ENCODE peak calls at places on chromosomes 4 and X, in six cellular contexts. One of them, this sample, is unnamed.

GRCh38 chr4:175971393-175972179 is 94.1 kb upstream of the WDR17 start:
- DNase-seq in stromal cell of bone marrow: no peak
- DNase-seq in RPMI7951: no peak
- DNase-seq in H1: no peak
- DNase-seq in ecto neural progenitor cell: no peak
- DNase-seq in anterior cingulate cortex: no peak
- DNase-seq in this sample: no peak

GRCh38 chr4:90209922-90210321 is 82.7 kb downstream of the CCSER1 start:
- DNase-seq in ecto neural progenitor cell: no peak
- DNase-seq in anterior cingulate cortex: no peak
- DNase-seq in H1: no peak
- DNase-seq in stromal cell of bone marrow: no peak
- DNase-seq in RPMI7951: no peak
- DNase-seq in this sample: no peak

GRCh38 chr4:16896871-16897270 is 1.6 kb downstream of the LDB2 start:
- DNase-seq in stromal cell of bone marrow: no peak
- DNase-seq in RPMI7951: no peak
- DNase-seq in anterior cingulate cortex: no peak
- DNase-seq in ecto neural progenitor cell: no peak
- DNase-seq in H1: no peak
- DNase-seq in this sample: peak; percentile 8

GRCh38 chrX:130082244-130083106 is 27.8 kb downstream of the ELF4 start:
- DNase-seq in stromal cell of bone marrow: no peak
- DNase-seq in RPMI7951: no peak
- DNase-seq in ecto neural progenitor cell: no peak
- DNase-seq in anterior cingulate cortex: no peak
- DNase-seq in H1: no peak
- DNase-seq in this sample: no peak

GRCh38 chr4:53582194-53582593 is 9.1 kb downstream of the LNX1 start:
- DNase-seq in anterior cingulate cortex: no peak
- DNase-seq in stromal cell of bone marrow: no peak
- DNase-seq in RPMI7951: no peak
- DNase-seq in ecto neural progenitor cell: no peak
- DNase-seq in H1: no peak
- DNase-seq in this sample: no peak

GRCh38 chrX:111671668-111672067 is 9.3 kb upstream of the ALG13 start:
- DNase-seq in stromal cell of bone marrow: no peak
- DNase-seq in H1: no peak
- DNase-seq in ecto neural progenitor cell: no peak
- DNase-seq in anterior cingulate cortex: no peak
- DNase-seq in RPMI7951: no peak
- DNase-seq in this sample: no peak

GRCh38 chr4:184166736-184167135 is 50.9 kb downstream of the ENPP6 start:
- DNase-seq in RPMI7951: no peak
- DNase-seq in stromal cell of bone marrow: no peak
- DNase-seq in H1: no peak
- DNase-seq in anterior cingulate cortex: no peak
- DNase-seq in ecto neural progenitor cell: no peak
- DNase-seq in this sample: no peak

GRCh38 chr4:32775049-32775448 is 2054.9 kb downstream of the PCDH7 start:
- DNase-seq in RPMI7951: no peak
- DNase-seq in H1: no peak
- DNase-seq in anterior cingulate cortex: no peak
- DNase-seq in stromal cell of bone marrow: no peak
- DNase-seq in ecto neural progenitor cell: no peak
- DNase-seq in this sample: peak; percentile 52

GRCh38 chrX:150162141-150162540 is 201.0 kb upstream of the MAMLD1 start:
- DNase-seq in anterior cingulate cortex: no peak
- DNase-seq in stromal cell of bone marrow: no peak
- DNase-seq in RPMI7951: peak; percentile 70
- DNase-seq in ecto neural progenitor cell: no peak
- DNase-seq in H1: no peak
- DNase-seq in this sample: peak; percentile 75

GRCh38 chrX:69138512-69138911 is 26.7 kb downstream of the PJA1 start:
- DNase-seq in stromal cell of bone marrow: no peak
- DNase-seq in RPMI7951: peak; percentile 18
- DNase-seq in anterior cingulate cortex: no peak
- DNase-seq in H1: no peak
- DNase-seq in ecto neural progenitor cell: no peak
- DNase-seq in this sample: no peak

GRCh38 chr4:148618856-148619255 is 176.6 kb upstream of the NR3C2 start:
- DNase-seq in anterior cingulate cortex: no peak
- DNase-seq in ecto neural progenitor cell: no peak
- DNase-seq in RPMI7951: no peak
- DNase-seq in stromal cell of bone marrow: no peak
- DNase-seq in H1: no peak
- DNase-seq in this sample: peak; percentile 77

GRCh38 chr4:61200991-61201526 is 933 bp downstream of the ADGRL3 start:
- DNase-seq in RPMI7951: no peak
- DNase-seq in ecto neural progenitor cell: no peak
- DNase-seq in stromal cell of bone marrow: no peak
- DNase-seq in H1: no peak
- DNase-seq in anterior cingulate cortex: peak; percentile 67
- DNase-seq in this sample: peak; percentile 28

GRCh38 chrX:68146054-68146453 is 287.2 kb downstream of the OPHN1 start:
- DNase-seq in anterior cingulate cortex: no peak
- DNase-seq in ecto neural progenitor cell: no peak
- DNase-seq in H1: no peak
- DNase-seq in stromal cell of bone marrow: peak; percentile 23
- DNase-seq in RPMI7951: peak; percentile 49
- DNase-seq in this sample: peak; percentile 60

GRCh38 chrX:110989447-110989846 is 106.5 kb upstream of the PAK3 start:
- DNase-seq in RPMI7951: no peak
- DNase-seq in stromal cell of bone marrow: no peak
- DNase-seq in ecto neural progenitor cell: no peak
- DNase-seq in H1: no peak
- DNase-seq in anterior cingulate cortex: no peak
- DNase-seq in this sample: no peak

GRCh38 chrX:16966745-16967144 is 20.3 kb downstream of the REPS2 start:
- DNase-seq in ecto neural progenitor cell: no peak
- DNase-seq in anterior cingulate cortex: no peak
- DNase-seq in RPMI7951: no peak
- DNase-seq in stromal cell of bone marrow: no peak
- DNase-seq in H1: no peak
- DNase-seq in this sample: no peak

GRCh38 chrX:135429429-135429828 is 7.7 kb downstream of the SMIM10L2A start:
- DNase-seq in stromal cell of bone marrow: no peak
- DNase-seq in RPMI7951: no peak
- DNase-seq in anterior cingulate cortex: no peak
- DNase-seq in H1: no peak
- DNase-seq in ecto neural progenitor cell: no peak
- DNase-seq in this sample: no peak

GRCh38 chrX:48848847-48849246 is 13.4 kb upstream of the PCSK1N start:
- DNase-seq in anterior cingulate cortex: no peak
- DNase-seq in stromal cell of bone marrow: no peak
- DNase-seq in RPMI7951: no peak
- DNase-seq in ecto neural progenitor cell: no peak
- DNase-seq in H1: no peak
- DNase-seq in this sample: no peak

GRCh38 chr4:24533364-24533763 is 51.0 kb downstream of the DHX15 start:
- DNase-seq in RPMI7951: no peak
- DNase-seq in anterior cingulate cortex: no peak
- DNase-seq in H1: no peak
- DNase-seq in ecto neural progenitor cell: no peak
- DNase-seq in stromal cell of bone marrow: no peak
- DNase-seq in this sample: no peak

GRCh38 chr4:53928825-53929224 is 135.6 kb downstream of the CHIC2 start:
- DNase-seq in anterior cingulate cortex: no peak
- DNase-seq in RPMI7951: no peak
- DNase-seq in H1: no peak
- DNase-seq in stromal cell of bone marrow: no peak
- DNase-seq in ecto neural progenitor cell: no peak
- DNase-seq in this sample: no peak

GRCh38 chr4:105092356-105092755 is 54.3 kb upstream of the TET2 start:
- DNase-seq in H1: no peak
- DNase-seq in ecto neural progenitor cell: no peak
- DNase-seq in anterior cingulate cortex: no peak
- DNase-seq in RPMI7951: peak; percentile 85
- DNase-seq in stromal cell of bone marrow: peak; percentile 89
- DNase-seq in this sample: peak; percentile 90

GRCh38 chr4:117137143-117137542 is 51.8 kb upstream of the TRAM1L1 start:
- DNase-seq in ecto neural progenitor cell: no peak
- DNase-seq in stromal cell of bone marrow: peak; percentile 89
- DNase-seq in RPMI7951: peak; percentile 87
- DNase-seq in H1: no peak
- DNase-seq in anterior cingulate cortex: no peak
- DNase-seq in this sample: peak; percentile 95

GRCh38 chr4:51855270-51855669 is 12.3 kb downstream of the DCUN1D4 start:
- DNase-seq in stromal cell of bone marrow: no peak
- DNase-seq in H1: no peak
- DNase-seq in RPMI7951: no peak
- DNase-seq in anterior cingulate cortex: no peak
- DNase-seq in ecto neural progenitor cell: no peak
- DNase-seq in this sample: no peak

This sample was measured in HT1080.